ENCODE peak calls at places on chromosomes 6 and 20, in six cellular contexts. One of them, this sample, is unnamed.

GRCh38 chr6:71321344-71321743 is 32.7 kb downstream of the OGFRL1 start:
- DNase-seq in adrenal gland: no peak
- DNase-seq in Calu3: no peak
- DNase-seq in stimulated activated effector memory CD8-positive, alpha-beta T cell treated with anti-CD3 and anti-CD28 coated beads, Interleukin-12 subunit alpha, Interleukin-12 subunit beta, amount 100 ng/mL, for 72 hours: no peak
- DNase-seq in non-pigmented ciliary epithelial cell: no peak
- DNase-seq in NCI-H2081: peak
- DNase-seq in this sample: no peak

GRCh38 chr6:17866876-17867444 is 120.5 kb downstream of the KIF13A start:
- DNase-seq in adrenal gland: peak
- DNase-seq in Calu3: no peak
- DNase-seq in stimulated activated effector memory CD8-positive, alpha-beta T cell treated with anti-CD3 and anti-CD28 coated beads, Interleukin-12 subunit alpha, Interleukin-12 subunit beta, amount 100 ng/mL, for 72 hours: no peak
- DNase-seq in non-pigmented ciliary epithelial cell: no peak
- DNase-seq in NCI-H2081: no peak
- DNase-seq in this sample: no peak

GRCh38 chr20:8305449-8305978 is 173.4 kb downstream of the PLCB1 start:
- DNase-seq in adrenal gland: peak
- DNase-seq in Calu3: peak
- DNase-seq in stimulated activated effector memory CD8-positive, alpha-beta T cell treated with anti-CD3 and anti-CD28 coated beads, Interleukin-12 subunit alpha, Interleukin-12 subunit beta, amount 100 ng/mL, for 72 hours: peak
- DNase-seq in non-pigmented ciliary epithelial cell: no peak
- DNase-seq in NCI-H2081: peak
- DNase-seq in this sample: no peak

GRCh38 chr6:44386929-44387345 is 569 bp upstream of the CDC5L start:
- DNase-seq in adrenal gland: peak
- DNase-seq in Calu3: no peak
- DNase-seq in stimulated activated effector memory CD8-positive, alpha-beta T cell treated with anti-CD3 and anti-CD28 coated beads, Interleukin-12 subunit alpha, Interleukin-12 subunit beta, amount 100 ng/mL, for 72 hours: no peak
- DNase-seq in non-pigmented ciliary epithelial cell: no peak
- DNase-seq in NCI-H2081: no peak
- DNase-seq in this sample: no peak

GRCh38 chr6:28866342-28867077 is 57.3 kb downstream of the TRIM27 start:
- DNase-seq in adrenal gland: peak
- DNase-seq in Calu3: peak
- DNase-seq in stimulated activated effector memory CD8-positive, alpha-beta T cell treated with anti-CD3 and anti-CD28 coated beads, Interleukin-12 subunit alpha, Interleukin-12 subunit beta, amount 100 ng/mL, for 72 hours: peak
- DNase-seq in non-pigmented ciliary epithelial cell: no peak
- DNase-seq in NCI-H2081: peak
- DNase-seq in this sample: peak

GRCh38 chr6:133646021-133646682 is 242.8 kb upstream of the TCF21 start:
- DNase-seq in adrenal gland: no peak
- DNase-seq in Calu3: peak
- DNase-seq in stimulated activated effector memory CD8-positive, alpha-beta T cell treated with anti-CD3 and anti-CD28 coated beads, Interleukin-12 subunit alpha, Interleukin-12 subunit beta, amount 100 ng/mL, for 72 hours: no peak
- DNase-seq in non-pigmented ciliary epithelial cell: no peak
- DNase-seq in NCI-H2081: no peak
- DNase-seq in this sample: no peak

GRCh38 chr6:113980937-113981554 is 10.1 kb upstream of the HDAC2 start:
- DNase-seq in adrenal gland: no peak
- DNase-seq in Calu3: peak
- DNase-seq in stimulated activated effector memory CD8-positive, alpha-beta T cell treated with anti-CD3 and anti-CD28 coated beads, Interleukin-12 subunit alpha, Interleukin-12 subunit beta, amount 100 ng/mL, for 72 hours: no peak
- DNase-seq in non-pigmented ciliary epithelial cell: no peak
- DNase-seq in NCI-H2081: peak
- DNase-seq in this sample: no peak

GRCh38 chr20:24953204-24953565 is 4.1 kb downstream of the CST7 start:
- DNase-seq in adrenal gland: no peak
- DNase-seq in Calu3: no peak
- DNase-seq in stimulated activated effector memory CD8-positive, alpha-beta T cell treated with anti-CD3 and anti-CD28 coated beads, Interleukin-12 subunit alpha, Interleukin-12 subunit beta, amount 100 ng/mL, for 72 hours: no peak
- DNase-seq in non-pigmented ciliary epithelial cell: no peak
- DNase-seq in NCI-H2081: no peak
- DNase-seq in this sample: no peak

GRCh38 chr20:47278907-47279348 is 77.6 kb downstream of the ZMYND8 start:
- DNase-seq in adrenal gland: peak
- DNase-seq in Calu3: peak
- DNase-seq in stimulated activated effector memory CD8-positive, alpha-beta T cell treated with anti-CD3 and anti-CD28 coated beads, Interleukin-12 subunit alpha, Interleukin-12 subunit beta, amount 100 ng/mL, for 72 hours: no peak
- DNase-seq in non-pigmented ciliary epithelial cell: no peak
- DNase-seq in NCI-H2081: no peak
- DNase-seq in this sample: no peak

GRCh38 chr6:116370717-116371383 is at the start of gene DSE:
- DNase-seq in adrenal gland: peak
- DNase-seq in Calu3: peak
- DNase-seq in stimulated activated effector memory CD8-positive, alpha-beta T cell treated with anti-CD3 and anti-CD28 coated beads, Interleukin-12 subunit alpha, Interleukin-12 subunit beta, amount 100 ng/mL, for 72 hours: peak
- DNase-seq in non-pigmented ciliary epithelial cell: no peak
- DNase-seq in NCI-H2081: no peak
- DNase-seq in this sample: peak

GRCh38 chr6:88532241-88532860 is 366.2 kb upstream of the CNR1 start:
- DNase-seq in adrenal gland: no peak
- DNase-seq in Calu3: no peak
- DNase-seq in stimulated activated effector memory CD8-positive, alpha-beta T cell treated with anti-CD3 and anti-CD28 coated beads, Interleukin-12 subunit alpha, Interleukin-12 subunit beta, amount 100 ng/mL, for 72 hours: no peak
- DNase-seq in non-pigmented ciliary epithelial cell: no peak
- DNase-seq in NCI-H2081: no peak
- DNase-seq in this sample: no peak

This sample was measured in heart left ventricle.